ENCODE peak calls at places on chromosomes 13 and 19, in five cellular contexts. K is AG04450, U is gastrocnemius medialis, H is psoas muscle, F is AG04449. L is an unnamed sample.

GRCh38 chr19:38684078-38684861 is 36.8 kb downstream of the ACTN4 start:
- DNase-seq in K (no peak), U (peak; percentile 56), H (peak; percentile 87), F (no peak), L (peak; percentile 95)

GRCh38 chr13:57552441-57552840 is 79.1 kb upstream of the PCDH17 start:
- DNase-seq in K (no peak), U (no peak), H (no peak), F (no peak), L (no peak)

GRCh38 chr19:40702337-40703012 is 12.0 kb upstream of the NUMBL start:
- DNase-seq in K (no peak), U (no peak), H (no peak), F (no peak), L (peak; percentile 39)

GRCh38 chr13:93420887-93421286 is 194.3 kb downstream of the GPC6 start:
- DNase-seq in K (no peak), U (no peak), H (no peak), F (no peak), L (no peak)

GRCh38 chr13:86559915-86560314 is 760.7 kb upstream of the SLITRK6 start:
- DNase-seq in K (no peak), U (no peak), H (no peak), F (no peak), L (no peak)

GRCh38 chr19:47608074-47608907 is 643 bp upstream of the BICRA start:
- DNase-seq in K (peak; percentile 78), U (peak; percentile 90), H (peak; percentile 97), F (no peak), L (peak; percentile 93)

GRCh38 chr19:39913682-39914333 is 20.6 kb downstream of the FCGBP start:
- DNase-seq in K (no peak), U (no peak), H (no peak), F (no peak), L (no peak)

GRCh38 chr13:57933606-57934005 is 302.1 kb downstream of the PCDH17 start:
- DNase-seq in K (no peak), U (no peak), H (no peak), F (no peak), L (peak; percentile 2)

GRCh38 chr13:102838982-102839381 is 6.8 kb upstream of the ERCC5 start:
- DNase-seq in K (no peak), U (no peak), H (no peak), F (no peak), L (peak; percentile 7)
- H3K4me3 ChIP-seq in K (no peak overlapping the region), U (no peak overlapping the region), H (no peak overlapping the region), F (no peak overlapping the region), L (no peak overlapping the region)

GRCh38 chr13:24626449-24626848 is 53.8 kb upstream of the ATP12A start:
- DNase-seq in K (no peak), U (no peak), H (no peak), F (no peak), L (no peak)

GRCh38 chr13:24625324-24625723 is 54.9 kb upstream of the ATP12A start:
- DNase-seq in K (no peak), U (no peak), H (no peak), F (no peak), L (no peak)

GRCh38 chr13:24627864-24628418 is 52.3 kb upstream of the ATP12A start:
- DNase-seq in K (no peak), U (no peak), H (no peak), F (no peak), L (no peak)

GRCh38 chr13:24625870-24626419 is 54.3 kb upstream of the ATP12A start:
- DNase-seq in K (no peak), U (no peak), H (no peak), F (no peak), L (no peak)

DNA sequence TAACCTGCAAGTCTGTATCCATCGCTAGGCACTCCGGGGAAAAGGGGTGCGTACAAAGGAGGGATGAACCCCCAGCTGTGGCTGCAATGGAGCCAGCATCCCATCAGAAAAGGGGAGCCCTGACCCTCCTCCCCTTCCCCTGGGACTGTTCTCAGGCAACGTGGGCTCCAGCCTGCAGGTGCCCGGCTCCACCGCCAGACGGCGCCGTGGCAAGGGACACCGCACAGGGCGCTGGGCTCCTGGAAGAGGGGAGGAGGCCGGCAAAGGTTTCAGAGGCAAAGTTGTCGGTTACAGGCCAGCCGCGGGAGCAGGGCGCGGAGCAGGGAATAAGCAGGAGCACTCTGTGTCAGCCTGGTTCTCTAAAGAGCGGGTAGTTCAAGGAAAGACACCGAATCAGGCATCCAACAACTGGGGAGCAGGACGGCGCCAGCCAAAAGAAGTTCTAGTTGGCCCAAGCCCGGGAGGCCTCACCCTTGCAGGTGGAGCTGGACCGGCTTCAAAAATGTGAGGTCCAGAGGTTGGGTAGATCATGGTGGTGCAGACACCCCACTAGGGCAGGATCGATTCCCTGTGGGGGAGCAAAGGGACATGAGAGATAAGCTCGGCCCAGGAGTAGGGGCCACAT is 53.0 kb upstream of the ATP12A start:
- DNase-seq in K (no peak), U (no peak), H (no peak), F (no peak), L (no peak)
- TF ChIP-seq CTCF in K (peak; percentile 54), U (no peak), H (no peak), F (peak; percentile 88), L (peak; percentile 39)

DNA sequence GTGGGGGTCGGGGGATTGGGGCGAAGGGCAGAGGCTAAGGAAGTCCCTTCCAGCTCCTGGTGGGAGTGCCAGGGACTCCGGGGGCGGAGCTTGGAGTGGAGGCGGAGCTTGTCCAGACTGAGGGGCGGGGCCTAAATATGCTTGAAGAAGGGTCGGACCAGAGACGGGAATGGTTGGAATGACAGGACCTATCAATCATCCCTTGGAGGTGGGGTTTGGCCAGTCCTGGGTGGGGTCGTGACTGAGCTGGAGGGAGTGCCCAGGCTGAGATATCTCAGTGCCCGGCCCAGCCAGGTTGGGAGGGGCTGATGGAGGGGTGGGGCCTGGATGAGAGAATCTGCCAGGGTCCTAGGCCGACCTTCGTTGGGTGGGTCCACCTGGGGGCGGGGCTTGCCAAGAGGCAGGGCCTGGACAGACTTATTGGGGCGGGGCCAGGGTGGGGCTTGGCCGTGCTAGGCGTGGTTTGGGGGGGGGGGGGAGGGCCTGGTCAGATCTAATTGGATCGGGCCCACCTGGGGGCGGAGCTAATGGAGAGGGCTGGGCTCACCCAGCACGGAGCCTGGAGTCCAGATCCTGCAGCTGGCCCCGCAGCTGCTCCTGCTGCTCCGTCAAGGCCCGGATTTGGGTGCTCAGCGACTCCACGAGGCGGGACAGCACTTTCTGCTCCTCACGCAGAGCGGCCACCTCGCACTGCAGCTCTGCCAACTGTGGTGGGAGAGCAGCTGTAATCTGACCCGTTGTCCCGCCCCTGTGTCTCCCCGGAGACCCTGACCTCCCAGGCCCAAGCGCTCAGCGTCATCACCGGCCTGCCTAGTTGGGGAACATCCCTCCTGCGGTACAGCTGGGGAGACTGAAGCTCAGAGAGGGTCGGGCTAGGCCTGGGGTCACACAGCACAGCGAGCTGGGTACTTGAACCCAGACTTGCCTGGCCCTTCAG is 2.6 kb upstream of the WIZ start:
- DNase-seq in K (peak; percentile 8), U (peak; percentile 86), H (peak; percentile 98), F (no peak), L (peak; percentile 86)
- H3K4me3 ChIP-seq in K (peak overlapping the region; percentile 46), U (peak overlapping the region; percentile 51), H (peak overlapping the region; percentile 66), F (peak overlapping the region; percentile 49), L (peak overlapping the region; percentile 53)

GRCh38 chr13:83508905-83509304 is 373.4 kb downstream of the SLITRK1 start:
- DNase-seq in K (no peak), U (no peak), H (no peak), F (no peak), L (no peak)
- TF ChIP-seq CTCF in K (no peak), U (no peak), H (no peak), F (no peak), L (no peak)

GRCh38 chr19:45424191-45425058 is 708 bp upstream of the ERCC1 start:
- DNase-seq in K (peak; percentile 83), U (peak; percentile 61), H (peak; percentile 86), F (peak; percentile 79), L (peak; percentile 93)
- H3K4me3 ChIP-seq in K (peak overlapping the region; percentile 85), U (peak overlapping the region; percentile 65), H (peak overlapping the region; percentile 65), F (peak overlapping the region; percentile 82), L (peak overlapping the region; percentile 71)

GRCh38 chr19:3699741-3700241 is 477 bp downstream of the PIP5K1C start:
- DNase-seq in K (no peak), U (no peak), H (no peak), F (no peak), L (no peak)
- TF ChIP-seq CTCF in K (no peak), U (no peak), H (no peak), F (no peak), L (no peak)

GRCh38 chr19:53868892-53869804 is 1.5 kb downstream of the MYADM start:
- DNase-seq in K (peak; percentile 67), U (peak; percentile 53), H (peak; percentile 93), F (peak; percentile 44), L (peak; percentile 91)

GRCh38 chr19:53865918-53866696 is 1.6 kb upstream of the MYADM start:
- DNase-seq in K (no peak), U (peak; percentile 15), H (peak; percentile 89), F (no peak), L (peak; percentile 63)

GRCh38 chr19:53867225-53868090 is at the start of gene MYADM:
- DNase-seq in K (peak; percentile 96), U (peak; percentile 87), H (peak; percentile 98), F (peak; percentile 90), L (peak; percentile 99)

GRCh38 chr19:53870485-53870844 is 2.8 kb downstream of the MYADM start:
- DNase-seq in K (no peak), U (no peak), H (no peak), F (no peak), L (no peak)

DNA sequence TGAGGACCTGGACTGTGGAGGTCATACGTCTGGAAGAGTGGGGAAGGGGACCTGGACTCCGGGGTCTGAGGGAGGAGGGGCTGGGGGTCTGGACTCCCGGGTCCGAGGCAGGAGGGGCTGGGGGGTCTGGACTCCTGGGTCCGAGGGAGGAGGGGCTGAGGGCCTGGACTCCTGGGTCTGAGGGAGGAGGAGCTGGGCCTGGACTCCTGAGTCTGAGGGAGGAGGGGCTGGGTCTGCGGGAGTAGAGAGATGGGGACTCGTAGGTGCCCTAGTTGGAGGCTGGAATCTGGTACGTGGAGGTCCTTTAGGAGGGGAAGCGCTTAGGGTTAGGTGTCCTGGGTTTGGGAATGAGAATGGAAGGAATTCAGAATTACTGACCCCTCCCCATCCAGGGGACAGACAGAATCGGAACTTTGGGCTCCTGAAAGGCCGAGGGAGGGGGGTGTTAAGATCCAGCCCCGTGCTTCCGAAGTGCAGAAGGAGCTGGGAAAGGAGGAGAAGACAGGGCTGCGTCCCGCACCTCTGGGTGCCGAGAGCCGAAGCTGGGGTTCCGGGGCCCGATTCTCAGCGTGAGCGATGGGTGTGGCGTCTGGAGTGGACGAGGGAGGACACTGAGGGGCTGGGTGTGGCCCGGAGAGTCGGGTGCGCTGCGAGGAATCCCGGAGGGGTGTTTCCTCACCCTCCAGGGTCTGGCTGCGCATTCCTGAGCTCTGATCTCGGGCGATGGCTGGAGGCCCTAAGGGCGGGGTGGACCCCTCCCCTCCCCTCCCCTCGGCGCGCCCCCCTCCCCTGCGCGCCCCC is 608 bp downstream of the MYADM start:
- DNase-seq in K (no peak), U (no peak), H (peak; percentile 81), F (no peak), L (peak; percentile 69)
- H3K4me3 ChIP-seq in K (peak overlapping the region; percentile 93), U (peak overlapping the region; percentile 64), H (peak overlapping the region; percentile 73), F (peak overlapping the region; percentile 99), L (peak overlapping the region; percentile 97)